ENCODE peak calls at places on chromosomes 6 and 20, in eight cellular contexts. S is NCI-H2081; T is fibroblast of lung; U is stimulated activated CD4-positive, alpha-beta T cell treated with anti-CD3 and anti-CD28 coated beads, Interleukin-1b, Interleukin-23, amount 100 ng/mL, for 24 hours; F is glomerular endothelial cell; V is tibial artery; M is GM06990; W is breast epithelium. G is an unnamed sample.

GRCh38 chr6:31042801-31043200 is 32.5 kb downstream of the MUC22 start:
- DNase-seq in M (no peak), V (no peak), T (peak), U (peak), F (no peak), W (peak), S (no peak), G (no peak)

GRCh38 chr6:111171577-111172400 is 84.5 kb downstream of the SLC16A10 start:
- DNase-seq in S (no peak), M (peak), F (no peak), U (no peak), W (no peak), V (no peak), T (no peak), G (no peak)

GRCh38 chr20:11777861-11778570 is 139.7 kb upstream of the BTBD3 start:
- DNase-seq in W (no peak), U (no peak), S (peak), V (no peak), M (no peak), F (peak), T (peak), G (no peak)

GRCh38 chr6:41580690-41581089 is 34.5 kb downstream of the FOXP4 start:
- DNase-seq in M (no peak), T (no peak), U (no peak), S (no peak), V (no peak), W (no peak), F (no peak), G (no peak)

GRCh38 chr6:108874470-108875160 is 26.4 kb downstream of the ARMC2 start:
- DNase-seq in F (no peak), W (no peak), S (no peak), V (no peak), U (peak), T (peak), M (peak), G (peak)

GRCh38 chr6:44617416-44617815 is 229.9 kb downstream of the CDC5L start:
- DNase-seq in V (peak), M (no peak), S (no peak), T (no peak), F (no peak), U (no peak), W (no peak), G (no peak)

GRCh38 chr6:159062564-159062945 is 17.8 kb upstream of the TAGAP start:
- DNase-seq in U (no peak), T (no peak), M (peak), F (no peak), W (no peak), S (no peak), V (no peak), G (no peak)

GRCh38 chr20:43459022-43459942 is 1.6 kb downstream of the SRSF6 start:
- DNase-seq in U (no peak), V (no peak), T (peak), M (no peak), W (no peak), S (no peak), F (no peak), G (no peak)

GRCh38 chr6:136647363-136647763 is 97.1 kb upstream of the MAP7 start:
- DNase-seq in U (peak), F (peak), V (no peak), W (no peak), S (no peak), M (peak), T (peak), G (no peak)

GRCh38 chr6:7628479-7628878 is 38.5 kb downstream of the SNRNP48 start:
- DNase-seq in F (no peak), M (no peak), T (peak), S (no peak), U (no peak), W (no peak), V (no peak), G (no peak)

GRCh38 chr20:21719592-21720214 is 14.2 kb downstream of the PAX1 start:
- DNase-seq in T (peak), M (no peak), S (peak), F (peak), V (no peak), W (no peak), U (peak), G (peak)

GRCh38 chr6:46876126-46876525 is 45.6 kb downstream of the ADGRF5 start:
- DNase-seq in T (peak), U (no peak), F (peak), M (no peak), S (peak), W (peak), V (no peak), G (no peak)

GRCh38 chr6:42748241-42748898 is 2.5 kb upstream of the TBCC start:
- DNase-seq in W (no peak), T (no peak), U (no peak), S (no peak), M (no peak), V (peak), F (no peak), G (no peak)

GRCh38 chr6:145829950-145830349 is 15.4 kb upstream of the FBXO30 start:
- DNase-seq in V (no peak), S (no peak), W (no peak), F (no peak), U (no peak), T (no peak), M (no peak), G (no peak)

GRCh38 chr6:43277083-43277642 is 20.9 kb upstream of the SLC22A7 start:
- DNase-seq in S (no peak), T (no peak), M (no peak), W (no peak), F (no peak), V (no peak), U (no peak), G (no peak)

GRCh38 chr6:76026101-76026500 is 46.4 kb downstream of the IMPG1 start:
- DNase-seq in M (no peak), S (no peak), T (peak), V (no peak), W (no peak), F (no peak), U (no peak), G (no peak)

GRCh38 chr20:2804921-2805681 is 4.7 kb upstream of the CPXM1 start:
- DNase-seq in U (no peak), S (no peak), V (no peak), M (no peak), T (no peak), F (no peak), W (no peak), G (no peak)

GRCh38 chr6:45923831-45924391 is 91.7 kb downstream of the CLIC5 start:
- DNase-seq in M (peak), T (peak), S (no peak), U (peak), V (no peak), W (no peak), F (no peak), G (no peak)

GRCh38 chr20:15889073-15889923 is 684.0 kb downstream of the KIF16B start:
- DNase-seq in S (peak), U (no peak), T (no peak), V (no peak), F (no peak), M (no peak), W (no peak), G (no peak)

GRCh38 chr6:132812255-132812732 is 2.1 kb upstream of the RPS12 start:
- DNase-seq in S (peak), T (peak), M (no peak), U (no peak), W (no peak), V (no peak), F (no peak), G (no peak)

GRCh38 chr20:31708839-31709534 is 13.7 kb downstream of the BCL2L1 start:
- DNase-seq in W (no peak), T (no peak), V (no peak), M (no peak), F (no peak), S (peak), U (no peak), G (no peak)

GRCh38 chr6:93676506-93676905 is 257.1 kb upstream of the EPHA7 start:
- DNase-seq in S (peak), M (no peak), T (no peak), W (no peak), U (no peak), V (no peak), F (peak), G (no peak)

GRCh38 chr6:159616456-159616855 is 76.6 kb downstream of the SOD2 start:
- DNase-seq in F (no peak), S (no peak), U (no peak), T (no peak), W (no peak), V (no peak), M (no peak), G (no peak)